ENCODE peak calls at places on chromosome 18, in six cellular contexts. M is foreskin melanocyte; Q is ACHN; U is kidney; H is stimulated activated CD4-positive, alpha-beta T cell treated with anti-CD3 and anti-CD28 coated beads, TNF-alpha, amount 100 ng/mL, for 4 hours; L is NCI-H524. P is an unnamed sample.

GRCh38 chr18:58721586-58722160 is 50.4 kb downstream of the MALT1 start:
- DNase-seq in M (no peak), Q (no peak), U (no peak), H (no peak), L (no peak), P (no peak)

GRCh38 chr18:27922780-27923179 is 254.2 kb downstream of the CDH2 start:
- DNase-seq in M (peak; percentile 26), Q (no peak), U (no peak), H (no peak), L (no peak), P (no peak)

GRCh38 chr18:8948471-8949149 is 153.9 kb upstream of the NDUFV2 start:
- DNase-seq in M (peak; percentile 27), Q (peak; percentile 85), U (no peak), H (no peak), L (no peak), P (no peak)

GRCh38 chr18:56171854-56172253 is 466.5 kb downstream of the TXNL1 start:
- DNase-seq in M (no peak), Q (no peak), U (no peak), H (no peak), L (no peak), P (no peak)

GRCh38 chr18:21997207-21998143 is 171.9 kb upstream of the GATA6 start:
- DNase-seq in M (peak; percentile 44), Q (peak; percentile 44), U (no peak), H (no peak), L (peak; percentile 21), P (peak; percentile 20)

GRCh38 chr18:22378672-22379282 is 38.9 kb downstream of the CTAGE1 start:
- DNase-seq in M (peak; percentile 3), Q (peak; percentile 59), U (no peak), H (no peak), L (peak; percentile 20), P (no peak)

GRCh38 chr18:50937183-50937582 is 30.7 kb upstream of the ELAC1 start:
- DNase-seq in M (peak; percentile 20), Q (no peak), U (no peak), H (no peak), L (no peak), P (no peak)

GRCh38 chr18:65439184-65439583 is 311.6 kb upstream of the CDH7 start:
- DNase-seq in M (peak; percentile 16), Q (no peak), U (no peak), H (no peak), L (peak; percentile 60), P (no peak)

GRCh38 chr18:29892960-29893558 is 1149.5 kb downstream of the DSC3 start:
- DNase-seq in M (no peak), Q (peak; percentile 10), U (no peak), H (no peak), L (peak; percentile 13), P (no peak)

GRCh38 chr18:61580061-61580460 is 246.8 kb downstream of the CDH20 start:
- DNase-seq in M (no peak), Q (no peak), U (no peak), H (no peak), L (no peak), P (no peak)

GRCh38 chr18:11008544-11008943 is 140.8 kb downstream of the PIEZO2 start:
- DNase-seq in M (no peak), Q (no peak), U (no peak), H (no peak), L (peak; percentile 58), P (no peak)

GRCh38 chr18:70469916-70470315 is 181.1 kb downstream of the SOCS6 start:
- DNase-seq in M (no peak), Q (no peak), U (no peak), H (no peak), L (peak; percentile 42), P (no peak)

GRCh38 chr18:13617826-13618515 is 108.4 kb downstream of the FAM210A start:
- DNase-seq in M (no peak), Q (no peak), U (no peak), H (no peak), L (no peak), P (no peak)

GRCh38 chr18:46733872-46734271 is 23.0 kb downstream of the ST8SIA5 start:
- DNase-seq in M (no peak), Q (no peak), U (no peak), H (no peak), L (no peak), P (no peak)